ENCODE peak calls at places on chromosomes 4 and X, in four cellular contexts. Z is A549, D is left lung, T is mesothelial cell of epicardium. C is an unnamed sample.

GRCh38 chr4:149823770-149824221 is 8.2 kb upstream of the IQCM start:
- DNase-seq in Z (peak), D (no peak), T (no peak), C (peak)

GRCh38 chrX:56974408-56974807 is 20.9 kb downstream of the SPIN3 start:
- DNase-seq in Z (no peak), D (no peak), T (no peak), C (no peak)

GRCh38 chr4:168537556-168537955 is 40.7 kb downstream of the PALLD start:
- DNase-seq in Z (no peak), D (no peak), T (no peak), C (no peak)

GRCh38 chr4:163157157-163157556 is 9.5 kb downstream of the NAF1 start:
- DNase-seq in Z (no peak), D (no peak), T (no peak), C (peak)

GRCh38 chr4:107826427-107826980 is 1.8 kb downstream of the SGMS2 start:
- DNase-seq in Z (no peak), D (no peak), T (no peak), C (no peak)

GRCh38 chr4:4852591-4853362 is 6.7 kb upstream of the MSX1 start:
- DNase-seq in Z (no peak), D (peak), T (no peak), C (peak)

GRCh38 chrX:109841869-109842579 is 109.0 kb upstream of the ACSL4 start:
- DNase-seq in Z (no peak), D (no peak), T (no peak), C (no peak)

GRCh38 chr4:75555294-75556164 is at the start of gene ODAPH:
- DNase-seq in Z (peak), D (no peak), T (no peak), C (no peak)

GRCh38 chrX:134604701-134605271 is 53.5 kb downstream of the PLAC1 start:
- DNase-seq in Z (peak), D (no peak), T (no peak), C (no peak)

GRCh38 chr4:151698213-151698612 is 62.6 kb downstream of the GATB start:
- DNase-seq in Z (no peak), D (no peak), T (no peak), C (no peak)

GRCh38 chrX:150984164-150984824 is 1.2 kb downstream of the HMGB3 start:
- DNase-seq in Z (no peak), D (peak), T (no peak), C (no peak)

GRCh38 chr4:40238008-40238699 is 41.3 kb downstream of the RHOH start:
- DNase-seq in Z (no peak), D (no peak), T (no peak), C (no peak)

GRCh38 chrX:150334100-150334499 is 29.0 kb upstream of the MAMLD1 start:
- DNase-seq in Z (no peak), D (no peak), T (no peak), C (no peak)

GRCh38 chrX:108223606-108224005 is 132.0 kb downstream of the ATG4A start:
- DNase-seq in Z (no peak), D (no peak), T (no peak), C (no peak)

GRCh38 chrX:10983526-10983925 is 127.6 kb upstream of the HCCS start:
- DNase-seq in Z (no peak), D (no peak), T (no peak), C (no peak)

GRCh38 chr4:165361804-165362203 is 17.0 kb upstream of the CPE start:
- DNase-seq in Z (no peak), D (no peak), T (no peak), C (no peak)

GRCh38 chrX:39944416-39944815 is 153.3 kb downstream of the BCOR start:
- DNase-seq in Z (no peak), D (no peak), T (no peak), C (no peak)

GRCh38 chr4:6192245-6192644 is 8.1 kb downstream of the JAKMIP1 start:
- DNase-seq in Z (no peak), D (no peak), T (no peak), C (no peak)
- TF ChIP-seq CTCF in Z (no peak), D (no peak), T (no peak), C (no peak)

GRCh38 chrX:23003121-23003520 is 3.4 kb downstream of the DDX53 start:
- DNase-seq in Z (no peak), D (no peak), T (no peak), C (peak)

GRCh38 chrX:23012162-23012561 is 12.4 kb downstream of the DDX53 start:
- DNase-seq in Z (no peak), D (no peak), T (no peak), C (no peak)

GRCh38 chrX:23012636-23013035 is 12.9 kb downstream of the DDX53 start:
- DNase-seq in Z (no peak), D (no peak), T (no peak), C (no peak)

DNA sequence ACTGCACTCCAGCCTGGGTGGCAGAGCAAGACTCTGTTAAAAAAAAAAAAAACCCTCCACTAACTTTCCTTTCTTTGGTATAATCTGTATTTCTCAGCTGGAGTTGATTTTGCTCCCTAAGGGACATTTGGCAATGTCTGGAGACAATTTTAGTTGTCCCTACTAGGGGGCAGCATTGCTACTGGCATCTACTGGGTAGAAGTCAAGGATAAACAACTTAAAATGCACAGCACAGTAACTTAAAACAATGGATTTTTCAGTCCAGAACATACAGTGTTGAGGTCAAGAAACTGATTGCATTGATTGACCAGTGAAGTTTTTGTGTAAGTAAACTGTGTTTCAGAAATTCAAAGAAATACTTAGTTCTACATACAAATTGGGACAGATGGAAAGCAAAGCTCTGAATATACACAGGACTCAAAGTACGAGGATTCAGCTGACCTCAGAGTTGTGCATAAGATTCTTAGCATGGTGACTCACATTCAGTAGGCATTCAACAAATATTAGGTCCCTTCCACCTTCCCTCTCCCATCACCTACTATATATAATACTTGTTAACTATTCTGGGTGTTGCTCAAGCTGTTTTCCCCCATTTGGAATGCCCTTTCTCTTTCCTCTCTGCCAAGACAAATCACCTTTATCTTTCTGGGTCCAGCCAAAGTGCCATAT is 8.8 kb downstream of the DDX53 start:
- DNase-seq in Z (peak), D (no peak), T (no peak), C (peak)
- TF ChIP-seq CTCF in Z (no peak), D (no peak), T (no peak), C (peak)

GRCh38 chr4:127982445-127982844 is 17.2 kb downstream of the ABHD18 start:
- DNase-seq in Z (no peak), D (no peak), T (no peak), C (no peak)

GRCh38 chr4:127988638-127989037 is 23.4 kb downstream of the ABHD18 start:
- DNase-seq in Z (no peak), D (no peak), T (no peak), C (no peak)

GRCh38 chr4:127985989-127986388 is 20.8 kb downstream of the ABHD18 start:
- DNase-seq in Z (no peak), D (no peak), T (no peak), C (no peak)
- TF ChIP-seq CTCF in Z (peak), D (no peak), T (no peak), C (no peak)

DNA sequence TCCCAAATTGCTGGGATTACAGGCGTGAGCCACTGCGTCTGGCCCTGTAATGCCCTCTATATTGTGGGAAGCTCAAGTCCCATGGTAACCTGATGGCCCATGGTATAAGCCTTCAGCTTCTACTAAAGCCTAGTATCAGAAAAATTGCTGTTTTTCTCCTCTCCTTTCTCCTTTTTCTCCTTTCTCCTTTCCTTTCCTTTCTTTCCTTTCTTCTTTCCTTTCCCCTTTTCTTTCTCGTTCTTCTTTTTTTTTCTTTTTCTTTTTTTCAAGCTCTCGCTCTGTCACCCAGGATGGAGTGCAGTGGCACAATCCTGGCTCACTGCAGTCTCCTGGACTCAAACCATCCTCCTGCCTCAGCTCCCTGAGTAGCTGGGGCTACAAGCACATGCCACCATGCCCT is 740.7 kb downstream of the FAM133A start:
- DNase-seq in Z (no peak), D (no peak), T (no peak), C (no peak)
- TF ChIP-seq CTCF in Z (no peak), D (no peak), T (no peak), C (no peak)

GRCh38 chr4:111781611-111782010 is 363.6 kb upstream of the FAM241A start:
- DNase-seq in Z (no peak), D (no peak), T (no peak), C (no peak)

GRCh38 chr4:111776546-111776945 is 368.7 kb upstream of the FAM241A start:
- DNase-seq in Z (no peak), D (no peak), T (no peak), C (no peak)

GRCh38 chr4:111775908-111776307 is 369.3 kb upstream of the FAM241A start:
- DNase-seq in Z (no peak), D (no peak), T (no peak), C (no peak)

GRCh38 chr4:111780965-111781364 is 364.3 kb upstream of the FAM241A start:
- DNase-seq in Z (no peak), D (no peak), T (no peak), C (no peak)

GRCh38 chr4:111778543-111778942 is 366.7 kb upstream of the FAM241A start:
- DNase-seq in Z (peak), D (no peak), T (no peak), C (no peak)
- TF ChIP-seq CTCF in Z (peak), D (no peak), T (no peak), C (peak)

GRCh38 chr4:47915378-47915777 is 995 bp upstream of the NFXL1 start:
- DNase-seq in Z (no peak), D (no peak), T (no peak), C (no peak)

GRCh38 chr4:47913328-47913727 is 1.1 kb downstream of the NFXL1 start:
- DNase-seq in Z (no peak), D (no peak), T (no peak), C (no peak)

GRCh38 chr4:47914926-47915237 is 499 bp upstream of the NFXL1 start:
- DNase-seq in Z (no peak), D (no peak), T (no peak), C (no peak)

GRCh38 chr4:47914219-47914925 is at the start of gene NFXL1:
- DNase-seq in Z (peak), D (peak), T (peak), C (peak)

DNA sequence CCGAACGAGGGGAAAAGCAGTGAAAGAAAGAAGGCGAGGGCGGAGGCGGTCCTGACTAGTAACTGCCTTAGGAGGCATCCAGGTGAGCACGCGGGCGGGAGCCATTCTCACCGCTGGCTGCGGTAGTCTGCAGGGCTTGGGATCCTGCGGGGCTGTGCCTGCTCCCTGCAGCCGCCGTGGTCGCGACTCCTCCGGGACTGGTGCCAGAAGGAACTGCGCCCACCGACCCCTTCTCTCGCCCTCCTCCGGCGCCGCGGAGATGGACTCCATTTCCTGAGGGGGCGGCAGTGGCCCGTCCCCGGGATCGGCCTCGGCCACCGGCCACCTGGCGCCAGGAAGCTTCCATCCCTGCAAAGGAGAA is 545 bp downstream of the NFXL1 start:
- DNase-seq in Z (peak), D (peak), T (peak), C (no peak)
- TF ChIP-seq CTCF in Z (no peak), D (no peak), T (no peak), C (no peak)

DNA sequence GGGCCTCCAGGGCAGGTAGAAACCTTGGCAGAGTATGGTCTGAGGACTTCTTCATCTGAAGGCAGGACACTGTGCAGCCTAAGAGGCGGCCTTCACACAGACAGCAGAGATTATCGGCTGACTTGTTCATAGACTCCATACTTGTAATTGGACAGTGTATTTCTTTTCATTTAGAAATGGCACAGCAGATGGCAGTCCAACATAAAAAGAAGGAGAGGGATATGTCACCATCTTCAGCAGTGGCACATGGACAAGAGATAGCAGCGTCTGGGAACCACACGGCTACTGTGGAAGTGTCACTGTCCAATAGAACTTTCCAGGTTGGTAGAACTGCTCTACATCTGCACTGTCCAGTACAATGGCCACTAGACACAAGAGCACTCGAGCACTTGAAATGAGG is 21.7 kb upstream of the GEMIN8 start:
- DNase-seq in Z (peak), D (no peak), T (no peak), C (no peak)
- TF ChIP-seq CTCF in Z (peak), D (no peak), T (no peak), C (no peak)

C was measured in AG04449.